ENCODE peak calls at places on chromosomes 5 and 9, in seven cellular contexts. K is PC-3, A is PC-9, P is MM.1S, T is fibroblast of lung, Z is HCT116, U is H1. H is an unnamed sample.

GRCh38 chr5:116273458-116274242 is 188.8 kb downstream of the COMMD10 start:
- DNase-seq in A (no peak), T (peak), K (peak), P (no peak), U (no peak), Z (no peak), H (no peak)

GRCh38 chr9:108396193-108396592 is 459.6 kb downstream of the ACTL7B start:
- DNase-seq in A (no peak), K (no peak), Z (no peak), P (no peak), U (no peak), T (no peak), H (no peak)

GRCh38 chr5:113038714-113039113 is 62.1 kb downstream of the DCP2 start:
- DNase-seq in U (peak), P (no peak), T (peak), K (peak), A (peak), Z (peak), H (peak)

GRCh38 chr5:40172721-40173120 is 507.0 kb upstream of the PTGER4 start:
- DNase-seq in A (no peak), Z (no peak), P (no peak), K (peak), U (no peak), T (no peak), H (no peak)

GRCh38 chr9:89712285-89712684 is 107.5 kb downstream of the GADD45G start:
- DNase-seq in K (no peak), A (no peak), Z (no peak), T (no peak), U (no peak), P (no peak), H (no peak)

GRCh38 chr5:111779260-111780254 is 22.6 kb upstream of the NREP start:
- DNase-seq in Z (no peak), A (no peak), K (peak), P (no peak), U (no peak), T (peak), H (no peak)

GRCh38 chr9:121838757-121839669 is 187.6 kb downstream of the DAB2IP start:
- DNase-seq in U (peak), T (no peak), P (no peak), Z (no peak), A (no peak), K (no peak), H (peak)

GRCh38 chr5:17277907-17278306 is 60.5 kb downstream of the BASP1 start:
- DNase-seq in T (no peak), U (no peak), K (no peak), Z (no peak), A (no peak), P (no peak), H (no peak)

GRCh38 chr5:177545487-177546261 is 8.7 kb downstream of the FAM193B start:
- DNase-seq in A (no peak), Z (no peak), T (peak), U (no peak), P (no peak), K (no peak), H (no peak)

GRCh38 chr9:20355022-20355421 is 267.3 kb downstream of the MLLT3 start:
- DNase-seq in Z (no peak), A (no peak), K (peak), U (no peak), T (peak), P (peak), H (no peak)

GRCh38 chr5:148998174-148998797 is 64.6 kb downstream of the SH3TC2 start:
- DNase-seq in U (no peak), T (peak), P (peak), Z (peak), K (peak), A (peak), H (peak)

GRCh38 chr5:153425914-153426313 is 64.6 kb upstream of the GRIA1 start:
- DNase-seq in P (no peak), Z (peak), T (no peak), A (no peak), K (no peak), U (peak), H (peak)

GRCh38 chr9:5971740-5972139 is 43.7 kb downstream of the RANBP6 start:
- DNase-seq in T (peak), A (no peak), Z (no peak), P (no peak), U (no peak), K (peak), H (no peak)

GRCh38 chr5:12292610-12293204 is 388.5 kb upstream of the CTNND2 start:
- DNase-seq in Z (no peak), P (peak), T (peak), A (no peak), K (peak), U (no peak), H (peak)

GRCh38 chr5:73450672-73451217 is 2.2 kb upstream of the FOXD1 start:
- DNase-seq in A (no peak), P (no peak), K (no peak), U (peak), Z (no peak), T (peak), H (peak)
- TF ChIP-seq EZH2 in A (no peak), P (no peak), K (no peak), U (peak), Z (no peak), T (no peak), H (peak)

DNA sequence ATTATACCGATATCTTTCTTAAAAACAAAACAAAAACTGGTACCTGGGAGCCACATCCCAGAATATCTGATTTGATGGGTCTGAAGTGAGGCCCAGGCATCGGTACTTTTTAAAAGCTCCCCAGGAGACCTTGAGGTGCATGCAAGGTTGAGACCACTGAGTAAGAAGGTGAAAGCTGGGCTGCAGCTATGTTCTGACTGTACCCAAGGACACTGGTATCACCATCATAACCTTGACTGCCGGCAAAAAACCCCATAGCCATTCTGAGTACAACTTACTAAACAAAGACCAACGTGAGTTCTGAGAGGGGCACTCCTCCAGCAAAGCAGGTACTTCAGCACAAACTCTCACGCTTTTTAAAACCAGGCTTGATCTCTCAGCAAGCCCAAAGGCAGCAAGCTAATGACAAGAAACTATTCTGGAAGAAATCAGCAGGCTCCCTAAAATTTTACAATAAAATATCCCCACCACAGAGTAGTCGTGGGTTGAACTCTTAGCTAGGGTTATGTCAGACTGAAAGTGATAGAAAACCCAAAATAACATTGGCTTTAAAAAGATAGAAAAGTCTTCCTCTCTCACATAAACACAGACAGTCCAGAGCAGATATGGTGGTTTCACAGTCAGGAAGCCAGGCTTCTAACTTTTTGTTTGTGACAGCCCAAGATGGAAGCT is 263.9 kb downstream of the SAXO1 start:
- DNase-seq in K (no peak), T (no peak), U (no peak), P (peak), A (no peak), Z (no peak), H (no peak)
- H2AFZ ChIP-seq in K (peak), T (no peak), U (no peak), P (peak), A (no peak), Z (no peak), H (no peak)

DNA sequence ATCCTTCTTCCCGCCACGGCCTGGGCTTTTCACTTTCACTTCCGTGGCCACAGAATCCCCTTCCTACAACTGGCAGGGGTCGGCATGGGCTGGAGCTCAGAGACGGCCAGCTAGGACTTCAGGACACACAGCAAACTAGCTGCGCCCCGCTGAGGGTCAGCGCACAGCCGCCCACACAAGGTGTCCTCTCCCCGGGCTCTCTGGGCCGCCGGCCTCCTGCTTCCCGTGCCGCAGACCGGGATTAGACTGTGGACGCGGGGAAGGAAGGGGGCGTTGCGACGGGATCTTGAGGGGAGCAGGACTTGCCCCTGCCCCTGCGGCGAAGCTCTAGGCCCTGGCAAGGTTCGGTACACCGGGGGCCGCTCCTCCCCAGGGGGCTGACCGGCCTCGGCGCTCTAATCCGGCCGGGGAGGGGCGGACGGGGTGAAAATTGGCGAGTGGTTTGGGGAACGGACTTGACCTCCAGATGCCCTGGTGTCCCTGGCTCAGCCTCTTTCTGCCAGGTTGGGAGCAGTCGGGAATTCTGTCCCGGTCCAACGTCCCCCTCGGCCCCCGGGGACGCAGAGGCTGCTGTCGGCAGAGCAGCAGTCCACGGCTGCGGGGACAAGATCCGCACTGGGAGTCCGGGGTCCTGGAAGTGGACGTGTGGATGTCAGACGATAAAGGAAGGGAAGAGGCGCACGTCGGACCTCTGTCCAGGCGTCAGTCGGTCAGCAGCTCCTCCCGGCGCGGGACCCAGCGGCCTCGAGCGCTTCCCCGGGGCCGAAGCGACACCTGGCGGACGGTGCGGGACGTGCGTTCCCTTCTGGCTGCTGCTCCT is 1.8 kb upstream of the CNTFR start:
- DNase-seq in Z (peak), A (peak), U (peak), P (peak), T (peak), K (peak), H (peak)
- TF ChIP-seq EZH2 in Z (no peak), A (peak), U (peak), P (no peak), T (peak), K (no peak), H (peak)

GRCh38 chr9:38389313-38389712 is 3.2 kb upstream of the ALDH1B1 start:
- DNase-seq in P (no peak), K (no peak), T (peak), Z (no peak), A (no peak), U (no peak), H (no peak)
- H2AFZ ChIP-seq in P (no peak), K (no peak), T (no peak), Z (no peak), A (no peak), U (no peak), H (no peak)

DNA sequence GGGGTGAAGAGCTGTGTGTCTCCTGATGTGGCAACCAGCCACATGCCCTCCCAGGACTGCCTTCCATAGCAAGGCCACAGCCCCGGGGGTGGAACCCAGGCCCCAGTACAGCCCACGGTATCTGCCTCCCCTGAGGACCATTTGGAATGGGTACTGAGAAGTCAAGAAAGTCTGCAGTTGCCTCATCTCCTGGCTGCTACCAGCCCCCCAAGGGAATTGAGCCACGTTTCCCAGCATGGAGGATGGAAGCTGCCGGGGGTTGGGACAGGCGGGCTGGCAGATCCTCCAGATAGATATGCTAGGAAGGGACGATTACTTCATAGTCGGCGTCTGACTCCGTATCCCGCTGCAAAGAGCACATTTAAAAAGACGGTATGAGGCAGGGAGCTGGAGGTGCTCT is 5.5 kb upstream of the DMRT2 start:
- DNase-seq in K (no peak), Z (no peak), T (no peak), U (no peak), A (no peak), P (no peak), H (peak)
- TF ChIP-seq EZH2 in K (no peak), Z (no peak), T (no peak), U (no peak), A (no peak), P (no peak), H (peak)

GRCh38 chr5:58885265-58885664 is 302.4 kb downstream of the RAB3C start:
- DNase-seq in K (no peak), T (no peak), U (no peak), A (no peak), P (no peak), Z (no peak), H (no peak)

GRCh38 chr5:58886315-58887207 is 303.7 kb downstream of the RAB3C start:
- DNase-seq in U (peak), Z (peak), A (peak), P (peak), T (peak), K (peak), H (peak)

GRCh38 chr5:58887311-58887710 is 304.4 kb downstream of the RAB3C start:
- DNase-seq in U (no peak), T (no peak), P (no peak), Z (no peak), K (no peak), A (no peak), H (no peak)

GRCh38 chr5:58890265-58890664 is 307.4 kb downstream of the RAB3C start:
- DNase-seq in A (no peak), P (no peak), K (no peak), Z (no peak), T (no peak), U (no peak), H (no peak)

DNA sequence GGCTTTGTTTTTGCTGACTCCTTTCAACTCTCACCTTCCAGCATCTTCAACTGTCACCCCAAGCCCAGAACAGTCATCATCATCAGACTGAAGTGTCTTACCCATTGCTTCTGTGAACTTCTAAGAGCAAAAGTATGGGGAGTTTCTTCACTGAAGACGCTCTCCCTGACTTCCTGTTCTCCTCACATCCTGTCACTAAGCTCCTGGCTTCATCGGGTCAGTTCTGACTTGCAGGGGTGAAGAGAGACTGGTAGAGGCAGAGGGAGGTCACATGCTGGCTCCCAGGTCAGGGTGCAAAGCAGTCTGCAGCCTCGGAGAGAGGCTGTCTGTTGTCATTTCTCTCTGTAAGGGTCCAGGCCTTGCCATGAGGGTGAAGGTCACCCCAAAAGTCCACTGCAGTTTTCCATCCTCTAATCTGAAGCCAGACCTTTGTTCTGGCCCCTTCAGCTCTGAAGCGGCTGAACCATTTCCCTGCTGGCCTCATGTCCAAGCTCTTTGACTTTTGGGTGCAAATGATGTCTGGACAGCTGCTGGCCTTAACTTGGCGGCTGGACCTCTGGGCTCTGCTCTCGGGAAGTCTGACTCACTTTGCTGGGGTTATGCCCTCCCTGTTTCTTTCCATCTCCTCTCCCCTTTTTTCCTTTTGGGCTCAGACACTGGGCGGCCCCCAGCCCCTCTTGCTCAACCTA is 305.0 kb downstream of the RAB3C start:
- DNase-seq in Z (no peak), U (no peak), T (peak), P (no peak), A (no peak), K (no peak), H (no peak)
- H2AFZ ChIP-seq in Z (no peak), U (peak), T (no peak), P (no peak), A (no peak), K (no peak), H (peak)

GRCh38 chr9:136292591-136293448 is 11.1 kb downstream of the CCDC187 start:
- DNase-seq in Z (no peak), T (no peak), P (no peak), A (no peak), U (no peak), K (peak), H (no peak)
- TF ChIP-seq EZH2 in Z (no peak), T (no peak), P (no peak), A (no peak), U (no peak), K (no peak), H (no peak)

DNA sequence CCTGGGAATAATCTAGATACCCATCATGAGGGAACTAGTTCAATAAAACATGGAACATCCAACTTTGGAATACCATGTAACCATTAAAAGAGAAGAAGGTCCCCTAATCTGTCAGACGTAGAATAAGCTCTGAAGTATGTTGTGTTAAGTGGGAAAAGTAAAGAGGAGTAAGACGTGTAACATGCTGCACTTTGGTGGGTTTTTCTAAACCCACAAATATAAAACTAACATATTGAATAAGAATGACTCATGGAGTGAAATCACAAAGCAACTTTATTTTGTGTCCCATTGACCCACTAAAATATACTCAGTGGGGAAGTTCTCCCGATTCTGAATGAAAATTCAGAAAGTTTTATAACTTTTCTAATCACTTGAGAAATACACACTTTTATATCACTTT is 67.9 kb upstream of the PIK3R1 start:
- DNase-seq in P (no peak), A (no peak), Z (no peak), T (peak), U (no peak), K (no peak), H (no peak)
- H2AFZ ChIP-seq in P (no peak), A (no peak), Z (no peak), T (no peak), U (no peak), K (no peak), H (no peak)